ENCODE peak calls at places on chromosomes 5 and 9, in seven cellular contexts. P, B, D, Q, T, C and Z are unnamed samples.

GRCh38 chr5:178499352-178499751 is 90.8 kb downstream of the COL23A1 start:
- DNase-seq in P (no peak), B (no peak), D (no peak), Q (no peak), T (no peak), C (no peak), Z (no peak)

GRCh38 chr5:141969783-141970741 is 1.2 kb downstream of the RNF14 start:
- DNase-seq in P (no peak), B (no peak), D (no peak), Q (no peak), T (peak; percentile 53), C (no peak), Z (no peak)

GRCh38 chr5:153654444-153654843 is 164.0 kb downstream of the GRIA1 start:
- DNase-seq in P (no peak), B (no peak), D (no peak), Q (no peak), T (no peak), C (no peak), Z (no peak)

GRCh38 chr5:148846930-148847329 is 20.5 kb downstream of the ADRB2 start:
- DNase-seq in P (no peak), B (no peak), D (no peak), Q (no peak), T (no peak), C (no peak), Z (no peak)

GRCh38 chr9:109417585-109418544 is 80.2 kb downstream of the PTPN3 start:
- DNase-seq in P (no peak), B (no peak), D (no peak), Q (no peak), T (no peak), C (no peak), Z (no peak)

GRCh38 chr5:177503351-177504085 is 6.1 kb downstream of the DOK3 start:
- DNase-seq in P (no peak), B (no peak), D (no peak), Q (no peak), T (no peak), C (no peak), Z (no peak)

GRCh38 chr5:106174903-106175302 is 1495.8 kb downstream of the EFNA5 start:
- DNase-seq in P (no peak), B (no peak), D (no peak), Q (no peak), T (no peak), C (no peak), Z (no peak)

GRCh38 chr5:170896779-170897178 is 35.0 kb downstream of the RANBP17 start:
- DNase-seq in P (peak; percentile 66), B (no peak), D (no peak), Q (no peak), T (peak; percentile 10), C (peak; percentile 46), Z (peak; percentile 50)

GRCh38 chr5:136108131-136108739 is 24.4 kb upstream of the SMAD5 start:
- DNase-seq in P (no peak), B (no peak), D (no peak), Q (no peak), T (no peak), C (no peak), Z (no peak)

GRCh38 chr5:143177263-143177994 is 226.1 kb downstream of the NR3C1 start:
- DNase-seq in P (no peak), B (peak; percentile 63), D (no peak), Q (no peak), T (peak; percentile 76), C (peak; percentile 69), Z (no peak)

GRCh38 chr9:87517732-87518131 is 20.1 kb downstream of the DAPK1 start:
- DNase-seq in P (no peak), B (no peak), D (no peak), Q (no peak), T (no peak), C (no peak), Z (no peak)

GRCh38 chr9:114386886-114387677 is 700 bp downstream of the AKNA start:
- DNase-seq in P (no peak), B (no peak), D (no peak), Q (peak; percentile 58), T (no peak), C (peak; percentile 82), Z (no peak)

GRCh38 chr9:114388764-114389375 is 1.1 kb upstream of the AKNA start:
- DNase-seq in P (no peak), B (no peak), D (no peak), Q (no peak), T (no peak), C (no peak), Z (no peak)

GRCh38 chr9:114389612-114390368 is 2.0 kb upstream of the AKNA start:
- DNase-seq in P (no peak), B (no peak), D (no peak), Q (no peak), T (no peak), C (no peak), Z (no peak)

GRCh38 chr9:114386361-114386885 is 1.4 kb downstream of the AKNA start:
- DNase-seq in P (no peak), B (no peak), D (no peak), Q (no peak), T (no peak), C (no peak), Z (no peak)

DNA sequence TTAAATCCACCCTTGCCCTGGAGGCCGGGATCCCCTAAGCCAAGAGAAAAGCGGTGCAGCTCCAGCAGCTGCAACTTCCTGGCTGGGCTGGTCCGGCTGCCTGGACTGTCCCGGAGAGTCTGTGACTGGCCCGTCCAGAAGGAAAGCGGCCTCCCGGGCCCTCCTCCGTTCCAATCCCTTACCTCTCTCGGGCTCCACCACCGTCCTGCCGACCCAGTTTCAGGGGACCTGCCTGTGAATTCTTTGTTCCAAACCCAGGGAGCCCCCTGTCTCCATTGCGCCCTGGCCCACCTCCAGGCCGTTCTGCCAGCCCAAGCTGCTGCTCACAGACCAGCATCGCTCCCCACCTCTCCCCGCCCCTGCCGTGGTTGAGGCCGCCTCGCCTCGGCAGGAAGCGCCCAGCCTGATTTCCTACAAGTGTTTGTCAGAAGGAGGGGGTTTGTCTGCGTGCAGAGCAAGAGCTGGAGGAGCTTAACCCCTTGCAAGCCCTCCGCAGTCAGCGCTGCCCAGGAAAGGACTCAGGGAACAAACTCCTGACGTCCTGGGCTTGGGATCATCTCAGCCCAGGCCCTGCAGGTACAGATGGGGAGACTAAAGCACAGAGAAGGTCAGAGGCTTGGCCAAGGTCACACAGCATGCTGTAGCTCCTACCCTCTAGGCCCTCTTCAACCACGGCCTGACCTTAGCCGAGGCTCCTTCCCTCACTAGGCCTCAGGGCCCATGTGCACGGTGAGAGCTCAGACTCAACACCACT is at the start of gene AKNA:
- DNase-seq in P (peak; percentile 91), B (no peak), D (peak; percentile 79), Q (peak; percentile 77), T (no peak), C (peak; percentile 92), Z (peak; percentile 70)
- H3K27ac ChIP-seq in P (peak within 1 kb of the TSS; percentile 96), B (peak within 1 kb of the TSS; percentile 92), D (peak within 1 kb of the TSS; percentile 39), Q (peak within 1 kb of the TSS; percentile 98), T (no peak within 1 kb of the TSS), C (peak within 1 kb of the TSS; percentile 45), Z (peak within 1 kb of the TSS; percentile 58)

GRCh38 chr5:72255670-72256069 is 64.4 kb downstream of the MRPS27 start:
- DNase-seq in P (no peak), B (no peak), D (no peak), Q (no peak), T (no peak), C (peak; percentile 37), Z (no peak)
- H3K27ac ChIP-seq in P (no peak overlapping the region), B (no peak overlapping the region), D (no peak overlapping the region), Q (no peak overlapping the region), T (no peak overlapping the region), C (no peak overlapping the region), Z (no peak overlapping the region)

DNA sequence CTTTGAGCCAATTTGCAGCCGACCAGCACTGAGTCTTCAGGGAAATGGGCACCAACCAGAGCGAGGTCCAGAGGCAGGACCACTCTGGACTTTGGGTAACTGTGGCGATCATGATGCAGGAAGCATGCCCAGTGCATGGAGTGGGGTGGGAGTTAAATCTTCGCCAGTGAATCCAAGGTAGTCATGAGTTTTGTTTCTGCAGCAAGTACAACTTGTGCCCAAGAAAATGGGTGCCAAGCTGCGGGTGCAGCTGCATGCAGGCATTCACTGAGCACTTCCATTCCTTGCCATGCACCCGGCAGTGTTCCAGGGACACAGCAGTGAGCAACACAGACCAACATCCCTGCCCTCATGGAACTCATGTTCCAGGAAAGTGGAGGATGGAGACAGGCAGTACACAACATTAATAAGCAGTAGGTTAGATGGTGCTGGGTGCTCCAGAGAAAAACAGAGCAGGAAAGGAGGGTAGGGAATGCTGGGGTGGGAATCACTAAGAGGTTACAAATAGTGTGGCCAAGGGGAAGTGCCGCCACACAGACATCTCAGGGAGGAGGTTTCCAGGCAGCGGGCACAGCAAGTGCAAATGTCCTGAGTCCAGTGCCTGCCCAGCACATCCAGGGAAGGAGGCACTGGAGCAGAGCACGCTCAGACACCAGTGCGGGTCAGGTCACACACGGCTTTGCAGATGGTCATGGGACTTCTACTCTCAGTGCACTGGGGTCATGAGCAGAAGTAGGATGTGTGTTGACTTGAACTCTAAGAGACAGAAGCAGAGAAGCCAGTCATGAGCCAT is 48.2 kb upstream of the LMX1B start:
- DNase-seq in P (no peak), B (no peak), D (no peak), Q (no peak), T (no peak), C (peak; percentile 48), Z (no peak)
- H3K27ac ChIP-seq in P (no peak overlapping the region), B (no peak overlapping the region), D (no peak overlapping the region), Q (no peak overlapping the region), T (no peak overlapping the region), C (no peak overlapping the region), Z (no peak overlapping the region)

GRCh38 chr5:150136841-150137167 is 18.8 kb downstream of the PDGFRB start:
- DNase-seq in P (no peak), B (no peak), D (no peak), Q (no peak), T (no peak), C (no peak), Z (no peak)

GRCh38 chr5:150138551-150139265 is 16.9 kb downstream of the PDGFRB start:
- DNase-seq in P (no peak), B (peak; percentile 69), D (peak; percentile 41), Q (peak; percentile 72), T (no peak), C (peak; percentile 95), Z (no peak)

GRCh38 chr5:150137997-150138396 is 17.6 kb downstream of the PDGFRB start:
- DNase-seq in P (no peak), B (no peak), D (no peak), Q (no peak), T (no peak), C (no peak), Z (no peak)

GRCh38 chr5:150136290-150136689 is 19.4 kb downstream of the PDGFRB start:
- DNase-seq in P (no peak), B (no peak), D (no peak), Q (no peak), T (no peak), C (no peak), Z (no peak)

GRCh38 chr5:150137168-150137957 is 18.3 kb downstream of the PDGFRB start:
- DNase-seq in P (no peak), B (no peak), D (no peak), Q (no peak), T (no peak), C (peak; percentile 88), Z (no peak)
- H3K27ac ChIP-seq in P (peak overlapping the region; percentile 70), B (peak overlapping the region; percentile 97), D (no peak overlapping the region), Q (peak overlapping the region; percentile 97), T (peak overlapping the region; percentile 93), C (peak overlapping the region; percentile 96), Z (peak overlapping the region; percentile 18)